ENCODE peak calls at places on chromosome 12, in six cellular contexts. One of them, this sample, is unnamed.
A peak's percentile ranks its signal among the peaks of the same experiment; 100 is the strongest.

GRCh38 chr12:79360269-79360668 is 330.5 kb downstream of the PAWR start:
- DNase-seq in T-helper 1 cell: no peak
- DNase-seq in T-helper 2 cell treated with Interferon-gamma antibody and Interleukin-4, amounts not matched to agents 5 μg/mL and 100 μg/mL, for 36 hours: no peak
- DNase-seq in GM10248: no peak
- DNase-seq in HT1080: no peak
- DNase-seq in NCI-H345: peak; percentile 43
- DNase-seq in this sample: no peak

GRCh38 chr12:15693233-15693911 is 95.8 kb downstream of the EPS8 start:
- DNase-seq in T-helper 1 cell: no peak
- DNase-seq in T-helper 2 cell treated with Interferon-gamma antibody and Interleukin-4, amounts not matched to agents 5 μg/mL and 100 μg/mL, for 36 hours: no peak
- DNase-seq in GM10248: no peak
- DNase-seq in HT1080: peak; percentile 17
- DNase-seq in NCI-H345: no peak
- DNase-seq in this sample: no peak

GRCh38 chr12:122036153-122036552 is 14.5 kb downstream of the BCL7A start:
- DNase-seq in T-helper 1 cell: no peak
- DNase-seq in T-helper 2 cell treated with Interferon-gamma antibody and Interleukin-4, amounts not matched to agents 5 μg/mL and 100 μg/mL, for 36 hours: no peak
- DNase-seq in GM10248: no peak
- DNase-seq in HT1080: no peak
- DNase-seq in NCI-H345: no peak
- DNase-seq in this sample: no peak

GRCh38 chr12:14937689-14938088 is 648 bp downstream of the ERP27 start:
- DNase-seq in T-helper 1 cell: no peak
- DNase-seq in T-helper 2 cell treated with Interferon-gamma antibody and Interleukin-4, amounts not matched to agents 5 μg/mL and 100 μg/mL, for 36 hours: no peak
- DNase-seq in GM10248: peak; percentile 22
- DNase-seq in HT1080: no peak
- DNase-seq in NCI-H345: no peak
- DNase-seq in this sample: no peak

GRCh38 chr12:8664228-8664963 is 1.8 kb upstream of the MFAP5 start:
- DNase-seq in T-helper 1 cell: no peak
- DNase-seq in T-helper 2 cell treated with Interferon-gamma antibody and Interleukin-4, amounts not matched to agents 5 μg/mL and 100 μg/mL, for 36 hours: no peak
- DNase-seq in GM10248: no peak
- DNase-seq in HT1080: no peak
- DNase-seq in NCI-H345: no peak
- DNase-seq in this sample: no peak

GRCh38 chr12:80937391-80938238 is at the start of gene LIN7A:
- DNase-seq in T-helper 1 cell: no peak
- DNase-seq in T-helper 2 cell treated with Interferon-gamma antibody and Interleukin-4, amounts not matched to agents 5 μg/mL and 100 μg/mL, for 36 hours: no peak
- DNase-seq in GM10248: peak; percentile 19
- DNase-seq in HT1080: no peak
- DNase-seq in NCI-H345: peak; percentile 73
- DNase-seq in this sample: peak; percentile 48

GRCh38 chr12:116639765-116640164 is 80.6 kb downstream of the MAP1LC3B2 start:
- DNase-seq in T-helper 1 cell: no peak
- DNase-seq in T-helper 2 cell treated with Interferon-gamma antibody and Interleukin-4, amounts not matched to agents 5 μg/mL and 100 μg/mL, for 36 hours: no peak
- DNase-seq in GM10248: no peak
- DNase-seq in HT1080: no peak
- DNase-seq in NCI-H345: no peak
- DNase-seq in this sample: no peak

GRCh38 chr12:86727151-86727550 is 471.0 kb upstream of the MGAT4C start:
- DNase-seq in T-helper 1 cell: no peak
- DNase-seq in T-helper 2 cell treated with Interferon-gamma antibody and Interleukin-4, amounts not matched to agents 5 μg/mL and 100 μg/mL, for 36 hours: no peak
- DNase-seq in GM10248: no peak
- DNase-seq in HT1080: no peak
- DNase-seq in NCI-H345: peak; percentile 28
- DNase-seq in this sample: peak; percentile 24

GRCh38 chr12:47080725-47081502 is 1.2 kb upstream of the AMIGO2 start:
- DNase-seq in T-helper 1 cell: peak; percentile 35
- DNase-seq in T-helper 2 cell treated with Interferon-gamma antibody and Interleukin-4, amounts not matched to agents 5 μg/mL and 100 μg/mL, for 36 hours: peak; percentile 51
- DNase-seq in GM10248: peak; percentile 22
- DNase-seq in HT1080: peak; percentile 79
- DNase-seq in NCI-H345: peak; percentile 11
- DNase-seq in this sample: no peak

GRCh38 chr12:93135286-93136239 is 206.5 kb upstream of the EEA1 start:
- DNase-seq in T-helper 1 cell: no peak
- DNase-seq in T-helper 2 cell treated with Interferon-gamma antibody and Interleukin-4, amounts not matched to agents 5 μg/mL and 100 μg/mL, for 36 hours: no peak
- DNase-seq in GM10248: no peak
- DNase-seq in HT1080: no peak
- DNase-seq in NCI-H345: peak; percentile 87
- DNase-seq in this sample: peak; percentile 95

GRCh38 chr12:22625671-22626251 is 790 bp downstream of the ETNK1 start:
- DNase-seq in T-helper 1 cell: peak; percentile 23
- DNase-seq in T-helper 2 cell treated with Interferon-gamma antibody and Interleukin-4, amounts not matched to agents 5 μg/mL and 100 μg/mL, for 36 hours: peak; percentile 27
- DNase-seq in GM10248: peak; percentile 43
- DNase-seq in HT1080: peak; percentile 39
- DNase-seq in NCI-H345: peak; percentile 48
- DNase-seq in this sample: peak; percentile 45

GRCh38 chr12:28089363-28089762 is 100.9 kb upstream of the CCDC91 start:
- DNase-seq in T-helper 1 cell: no peak
- DNase-seq in T-helper 2 cell treated with Interferon-gamma antibody and Interleukin-4, amounts not matched to agents 5 μg/mL and 100 μg/mL, for 36 hours: no peak
- DNase-seq in GM10248: no peak
- DNase-seq in HT1080: peak; percentile 34
- DNase-seq in NCI-H345: no peak
- DNase-seq in this sample: no peak

GRCh38 chr12:5745251-5745888 is 199.7 kb downstream of the ANO2 start:
- DNase-seq in T-helper 1 cell: peak; percentile 11
- DNase-seq in T-helper 2 cell treated with Interferon-gamma antibody and Interleukin-4, amounts not matched to agents 5 μg/mL and 100 μg/mL, for 36 hours: peak; percentile 34
- DNase-seq in GM10248: peak; percentile 58
- DNase-seq in HT1080: peak; percentile 60
- DNase-seq in NCI-H345: peak; percentile 60
- DNase-seq in this sample: peak; percentile 52

GRCh38 chr12:113276946-113277500 is 55.8 kb downstream of the TPCN1 start:
- DNase-seq in T-helper 1 cell: no peak
- DNase-seq in T-helper 2 cell treated with Interferon-gamma antibody and Interleukin-4, amounts not matched to agents 5 μg/mL and 100 μg/mL, for 36 hours: no peak
- DNase-seq in GM10248: no peak
- DNase-seq in HT1080: no peak
- DNase-seq in NCI-H345: no peak
- DNase-seq in this sample: no peak

GRCh38 chr12:111926631-111927030 is 84.6 kb downstream of the MAPKAPK5 start:
- DNase-seq in T-helper 1 cell: no peak
- DNase-seq in T-helper 2 cell treated with Interferon-gamma antibody and Interleukin-4, amounts not matched to agents 5 μg/mL and 100 μg/mL, for 36 hours: no peak
- DNase-seq in GM10248: no peak
- DNase-seq in HT1080: no peak
- DNase-seq in NCI-H345: no peak
- DNase-seq in this sample: no peak

GRCh38 chr12:91181053-91181452 is 1.6 kb downstream of the DCN start:
- DNase-seq in T-helper 1 cell: no peak
- DNase-seq in T-helper 2 cell treated with Interferon-gamma antibody and Interleukin-4, amounts not matched to agents 5 μg/mL and 100 μg/mL, for 36 hours: no peak
- DNase-seq in GM10248: no peak
- DNase-seq in HT1080: no peak
- DNase-seq in NCI-H345: no peak
- DNase-seq in this sample: no peak

GRCh38 chr12:31005944-31006361 is 67.7 kb upstream of the DDX11 start:
- DNase-seq in T-helper 1 cell: no peak
- DNase-seq in T-helper 2 cell treated with Interferon-gamma antibody and Interleukin-4, amounts not matched to agents 5 μg/mL and 100 μg/mL, for 36 hours: no peak
- DNase-seq in GM10248: no peak
- DNase-seq in HT1080: peak; percentile 84
- DNase-seq in NCI-H345: no peak
- DNase-seq in this sample: no peak

GRCh38 chr12:116959845-116960514 is 49.2 kb downstream of the FBXW8 start:
- DNase-seq in T-helper 1 cell: no peak
- DNase-seq in T-helper 2 cell treated with Interferon-gamma antibody and Interleukin-4, amounts not matched to agents 5 μg/mL and 100 μg/mL, for 36 hours: peak; percentile 59
- DNase-seq in GM10248: peak; percentile 64
- DNase-seq in HT1080: peak; percentile 8
- DNase-seq in NCI-H345: no peak
- DNase-seq in this sample: no peak

GRCh38 chr12:87801860-87802720 is 227.1 kb downstream of the C12orf50 start:
- DNase-seq in T-helper 1 cell: no peak
- DNase-seq in T-helper 2 cell treated with Interferon-gamma antibody and Interleukin-4, amounts not matched to agents 5 μg/mL and 100 μg/mL, for 36 hours: no peak
- DNase-seq in GM10248: no peak
- DNase-seq in HT1080: peak; percentile 30
- DNase-seq in NCI-H345: peak; percentile 8
- DNase-seq in this sample: peak; percentile 19

GRCh38 chr12:118126119-118126757 is 9.7 kb upstream of the PEBP1 start:
- DNase-seq in T-helper 1 cell: no peak
- DNase-seq in T-helper 2 cell treated with Interferon-gamma antibody and Interleukin-4, amounts not matched to agents 5 μg/mL and 100 μg/mL, for 36 hours: no peak
- DNase-seq in GM10248: no peak
- DNase-seq in HT1080: no peak
- DNase-seq in NCI-H345: no peak
- DNase-seq in this sample: peak; percentile 86